ENCODE peak calls at places on chromosomes 3 and 15, in seven cellular contexts. J, V, P, K, T, G and R are unnamed samples.

GRCh38 chr3:177935008-177935407 is 601.2 kb upstream of the KCNMB2 start:
- DNase-seq in T (no peak), V (no peak), J (peak), K (no peak), P (no peak), G (no peak), R (no peak)

GRCh38 chr3:97928986-97929385 is 43.2 kb downstream of the RIOX2 start:
- DNase-seq in V (no peak), J (no peak), T (no peak), K (no peak), G (no peak), P (no peak), R (no peak)

GRCh38 chr3:178304758-178305157 is 231.5 kb upstream of the KCNMB2 start:
- DNase-seq in G (no peak), V (no peak), K (peak), P (no peak), J (no peak), T (no peak), R (no peak)

GRCh38 chr3:39361252-39361927 is 21.8 kb upstream of the SLC25A38 start:
- DNase-seq in P (no peak), V (no peak), T (no peak), J (no peak), K (no peak), G (peak), R (no peak)

GRCh38 chr3:14181253-14181652 is 2.6 kb downstream of the LSM3 start:
- DNase-seq in P (no peak), K (no peak), G (no peak), T (no peak), V (no peak), J (no peak), R (no peak)

GRCh38 chr3:56725175-56725574 is 42.1 kb upstream of the TASOR start:
- DNase-seq in P (no peak), T (no peak), J (no peak), K (no peak), G (peak), V (no peak), R (no peak)

GRCh38 chr3:73422556-73422955 is 202.2 kb downstream of the PDZRN3 start:
- DNase-seq in P (no peak), T (no peak), G (no peak), V (no peak), J (no peak), K (no peak), R (no peak)

GRCh38 chr15:83850015-83850414 is 196.1 kb downstream of the ADAMTSL3 start:
- DNase-seq in P (no peak), J (no peak), G (no peak), T (no peak), V (no peak), K (no peak), R (no peak)

GRCh38 chr15:76451540-76451939 is 115.0 kb downstream of the ISL2 start:
- DNase-seq in J (no peak), V (no peak), K (no peak), G (no peak), P (no peak), T (no peak), R (no peak)